ENCODE peak calls at places on chromosomes 12 and 14, in four cellular contexts. J is CD8-positive, alpha-beta T cell; N is right lobe of liver; O is psoas muscle. M is an unnamed sample.

GRCh38 chr14:54529811-54530210 is 20.1 kb downstream of the CGRRF1 start:
- DNase-seq in J (no peak), N (no peak), O (no peak), M (no peak)

GRCh38 chr12:111546758-111547383 is 52.2 kb downstream of the ATXN2 start:
- DNase-seq in J (no peak), N (no peak), O (no peak), M (no peak)

GRCh38 chr12:93179792-93180191 is 197.9 kb upstream of the NUDT4 start:
- DNase-seq in J (no peak), N (no peak), O (no peak), M (no peak)

GRCh38 chr12:52913424-52913821 is 8.5 kb upstream of the KRT8 start:
- DNase-seq in J (no peak), N (no peak), O (no peak), M (no peak)

GRCh38 chr12:85007836-85008235 is 28.2 kb downstream of the TSPAN19 start:
- DNase-seq in J (no peak), N (no peak), O (no peak), M (no peak)

GRCh38 chr14:95649230-95649629 is 37.0 kb upstream of the TCL1B start:
- DNase-seq in J (no peak), N (no peak), O (no peak), M (no peak)

GRCh38 chr12:70197362-70197744 is 45.9 kb upstream of the CNOT2 start:
- DNase-seq in J (no peak), N (no peak), O (no peak), M (no peak)

GRCh38 chr12:46523863-46524770 is 151.5 kb upstream of the SLC38A2 start:
- DNase-seq in J (peak; percentile 30), N (no peak), O (peak; percentile 23), M (no peak)

GRCh38 chr12:5586201-5586600 is 154.3 kb downstream of the NTF3 start:
- DNase-seq in J (no peak), N (no peak), O (no peak), M (no peak)

GRCh38 chr12:63940295-63940997 is 95.9 kb downstream of the SRGAP1 start:
- DNase-seq in J (no peak), N (no peak), O (no peak), M (no peak)

GRCh38 chr14:88247228-88247627 is 75.8 kb downstream of the KCNK10 start:
- DNase-seq in J (no peak), N (no peak), O (no peak), M (no peak)

GRCh38 chr12:93127107-93127560 is 198.0 kb upstream of the EEA1 start:
- DNase-seq in J (no peak), N (no peak), O (peak; percentile 62), M (peak; percentile 54)

DNA sequence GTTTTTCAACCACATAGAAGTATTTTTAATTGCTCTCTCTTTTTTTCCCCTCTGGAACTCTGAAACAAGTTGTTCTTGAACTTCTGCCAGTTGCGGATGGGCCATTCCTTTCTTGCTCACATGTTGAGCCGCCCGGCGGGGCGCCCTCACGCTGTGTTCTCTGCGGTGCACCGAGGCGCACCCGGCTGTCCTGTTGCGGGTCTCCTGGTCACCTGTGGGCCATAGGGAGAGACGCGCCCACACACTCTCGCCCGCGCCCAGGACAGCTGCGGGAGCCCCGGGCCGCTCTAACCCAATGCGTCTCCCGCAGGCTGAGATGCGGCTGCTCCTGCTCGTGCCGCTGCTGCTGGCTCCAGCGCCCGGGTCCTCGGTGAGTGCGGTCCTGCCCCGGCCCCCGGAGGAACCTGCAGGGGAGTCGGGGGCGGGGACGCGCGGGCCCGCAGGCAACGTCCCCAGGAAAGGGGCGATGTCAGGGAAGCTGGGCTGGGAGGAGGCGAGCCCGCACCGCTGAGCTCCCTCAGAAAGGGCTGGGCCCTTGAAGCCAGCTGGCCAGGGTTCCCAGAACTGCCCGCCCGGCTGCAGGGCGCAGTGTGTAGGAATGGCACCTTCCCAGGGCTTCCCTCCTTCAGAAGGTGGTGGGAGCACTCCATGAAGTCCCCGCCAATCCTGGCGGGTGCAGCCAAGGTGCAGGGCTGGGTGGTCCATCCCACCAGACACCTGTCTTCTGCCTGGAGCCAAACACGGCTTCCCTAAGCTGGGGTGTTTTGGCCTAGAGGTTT is 2.3 kb downstream of the PAPLN start:
- DNase-seq in J (no peak), N (no peak), O (peak; percentile 65), M (no peak)
- H3K4me1 ChIP-seq in J (peaks cover 10% of the 10 kb centered on the region), N (peaks cover 21% of the 10 kb centered on the region), O (peaks cover 15% of the 10 kb centered on the region), M (peaks cover 48% of the 10 kb centered on the region)

DNA sequence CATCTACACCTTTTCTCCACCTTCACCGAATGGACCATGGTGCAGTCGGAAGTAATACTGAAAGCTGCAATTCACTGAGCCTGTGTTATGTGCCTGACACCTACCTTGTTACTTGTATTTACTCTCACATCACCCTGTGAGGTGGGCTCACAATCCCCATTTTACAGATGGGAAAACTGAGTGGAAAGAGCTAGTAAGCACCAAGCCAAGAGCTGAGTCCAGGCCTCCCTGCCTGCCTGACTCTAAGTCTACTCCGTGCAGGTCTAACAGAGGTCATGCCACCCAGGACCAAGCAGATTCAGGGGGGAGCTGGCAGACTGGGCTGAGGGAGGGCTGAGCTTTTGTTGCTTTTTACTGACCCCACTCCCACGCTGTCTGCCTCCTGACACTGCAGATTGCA is 29.1 kb upstream of the TC2N start:
- DNase-seq in J (no peak), N (no peak), O (no peak), M (no peak)
- H3K4me1 ChIP-seq in J (peaks cover 27% of the 10 kb centered on the region), N (peaks cover 14% of the 10 kb centered on the region), O (no peaks in the 10 kb centered on the region), M (peaks cover 12% of the 10 kb centered on the region)

DNA sequence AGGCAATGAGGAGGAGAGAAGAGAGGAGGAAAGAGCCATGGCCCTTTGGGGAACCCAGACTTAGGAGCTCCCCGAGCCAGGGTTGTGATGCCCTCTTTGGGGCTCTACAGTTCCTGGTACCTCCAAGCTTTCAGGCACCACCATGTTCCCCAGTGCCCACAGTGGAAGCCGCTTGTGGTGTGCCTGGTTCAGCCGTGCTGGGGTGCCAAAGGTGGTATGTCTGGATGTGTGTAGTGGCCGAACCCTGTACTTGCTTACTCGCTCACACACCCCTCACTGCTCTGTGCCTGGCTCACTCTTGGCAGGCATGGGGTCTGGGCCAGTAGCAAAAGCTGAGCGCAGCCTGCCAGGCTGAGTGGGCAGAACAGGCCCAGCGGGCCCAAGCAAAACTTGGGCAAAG is 210.7 kb downstream of the MON2 start:
- DNase-seq in J (no peak), N (no peak), O (no peak), M (peak; percentile 17)
- H3K4me1 ChIP-seq in J (no peaks in the 10 kb centered on the region), N (no peaks in the 10 kb centered on the region), O (no peaks in the 10 kb centered on the region), M (peaks cover 11% of the 10 kb centered on the region)

GRCh38 chr12:116145451-116145850 is 132.0 kb downstream of the MED13L start:
- DNase-seq in J (no peak), N (no peak), O (no peak), M (no peak)
- H3K4me1 ChIP-seq in J (peaks cover 16% of the 10 kb centered on the region), N (peaks cover 42% of the 10 kb centered on the region), O (peaks cover 71% of the 10 kb centered on the region), M (peaks cover 62% of the 10 kb centered on the region)

M was measured in upper lobe of left lung.